ENCODE peak calls at places on chromosome 13, in nine cellular contexts. X is left ventricle myocardium superior; G is activated CD4-positive, alpha-beta T cell treated with anti-CD3 and anti-CD28 coated beads, Interleukin-2, amount 10 ng/mL, durations not matched to agents 7 days and 5 days; O is left cardiac atrium; B is AG04450; H is suprapubic skin; U is stimulated activated CD8-positive, alpha-beta memory T cell treated with anti-CD3 and anti-CD28 coated beads, Interleukin-4, amount 100 ng/mL, for 48 hours; T is H54; F is brain microvascular endothelial cell. Y is an unnamed sample.
A peak's percentile ranks its signal among the peaks of the same experiment; 100 is the strongest.

GRCh38 chr13:78978381-78978998 is 319.5 kb upstream of the OBI1 start:
- DNase-seq in O (no peak), U (peak; percentile 30), X (no peak), B (peak; percentile 29), H (no peak), F (peak; percentile 68), G (peak; percentile 61), T (peak; percentile 7), Y (no peak)

GRCh38 chr13:51158365-51158764 is 47.3 kb upstream of the C13orf42 start:
- DNase-seq in H (no peak), G (no peak), B (no peak), O (no peak), U (peak; percentile 29), X (no peak), T (no peak), F (no peak), Y (no peak)

GRCh38 chr13:40130871-40131636 is 475.6 kb downstream of the COG6 start:
- DNase-seq in T (peak; percentile 39), H (no peak), B (no peak), X (no peak), U (no peak), F (peak; percentile 88), G (no peak), O (no peak), Y (peak; percentile 39)

GRCh38 chr13:59677966-59678814 is 485.5 kb downstream of the DIAPH3 start:
- DNase-seq in T (no peak), B (peak; percentile 43), G (peak; percentile 38), F (peak; percentile 76), U (no peak), O (no peak), X (no peak), H (no peak), Y (no peak)

GRCh38 chr13:31346891-31347290 is 147.1 kb downstream of the B3GLCT start:
- DNase-seq in O (no peak), U (no peak), F (no peak), X (no peak), G (no peak), H (no peak), T (no peak), B (no peak), Y (no peak)

GRCh38 chr13:109715902-109716301 is 70.5 kb downstream of the IRS2 start:
- DNase-seq in X (no peak), F (peak; percentile 36), G (no peak), B (no peak), U (no peak), O (no peak), T (no peak), H (no peak), Y (no peak)

GRCh38 chr13:106357198-106357597 is 178.3 kb downstream of the EFNB2 start:
- DNase-seq in X (no peak), F (no peak), G (no peak), B (no peak), O (no peak), U (no peak), H (no peak), T (no peak), Y (no peak)

GRCh38 chr13:34155931-34156607 is 338.1 kb downstream of the RFC3 start:
- DNase-seq in O (no peak), T (no peak), U (no peak), B (no peak), F (peak; percentile 56), G (no peak), H (no peak), X (no peak), Y (peak; percentile 12)

GRCh38 chr13:44819245-44819644 is 170.0 kb downstream of the NUFIP1 start:
- DNase-seq in T (peak; percentile 27), O (no peak), G (no peak), U (no peak), X (no peak), F (peak; percentile 70), H (no peak), B (peak; percentile 61), Y (peak; percentile 14)

GRCh38 chr13:83048419-83048818 is 833.9 kb downstream of the SLITRK1 start:
- DNase-seq in U (no peak), F (no peak), T (no peak), B (no peak), O (no peak), G (no peak), H (no peak), X (no peak), Y (no peak)

GRCh38 chr13:27573265-27573664 is 47.1 kb downstream of the LNX2 start:
- DNase-seq in G (no peak), B (peak; percentile 15), T (peak; percentile 4), O (no peak), H (no peak), U (no peak), F (peak; percentile 65), X (no peak), Y (no peak)

GRCh38 chr13:41976491-41976890 is 15.6 kb upstream of the VWA8 start:
- DNase-seq in X (no peak), H (no peak), F (no peak), B (no peak), O (no peak), G (no peak), U (no peak), T (no peak), Y (no peak)

GRCh38 chr13:113653264-113654174 is 4.5 kb downstream of the ATP4B start:
- DNase-seq in O (no peak), F (no peak), X (no peak), H (peak; percentile 62), B (no peak), G (no peak), T (no peak), U (no peak), Y (peak; percentile 15)

GRCh38 chr13:113034451-113035208 is 65.6 kb downstream of the MCF2L start:
- DNase-seq in O (peak; percentile 58), T (peak; percentile 94), H (no peak), U (no peak), B (peak; percentile 15), G (no peak), X (peak; percentile 49), F (peak; percentile 24), Y (no peak)

GRCh38 chr13:73741111-73741510 is 393.1 kb downstream of the KLF12 start:
- DNase-seq in F (no peak), O (no peak), H (no peak), G (peak; percentile 12), B (no peak), X (no peak), U (no peak), T (no peak), Y (peak; percentile 14)

GRCh38 chr13:22422712-22423111 is 751.8 kb downstream of the FGF9 start:
- DNase-seq in G (no peak), T (no peak), B (no peak), U (no peak), O (no peak), H (no peak), F (no peak), X (no peak), Y (no peak)

GRCh38 chr13:73248711-73249580 is 190.1 kb downstream of the KLF5 start:
- DNase-seq in X (no peak), O (no peak), B (peak; percentile 26), G (no peak), U (no peak), F (no peak), H (no peak), T (no peak), Y (no peak)

GRCh38 chr13:100589178-100589725 is 663 bp upstream of the GGACT start:
- DNase-seq in B (no peak), U (no peak), H (no peak), F (no peak), X (no peak), O (no peak), G (peak; percentile 9), T (no peak), Y (no peak)

GRCh38 chr13:28854657-28855056 is 34.5 kb downstream of the MTUS2 start:
- DNase-seq in G (no peak), O (no peak), T (peak; percentile 2), F (no peak), U (no peak), B (no peak), H (no peak), X (no peak), Y (no peak)

GRCh38 chr13:51057001-51057400 is 54.1 kb downstream of the C13orf42 start:
- DNase-seq in X (no peak), U (no peak), F (no peak), B (no peak), O (no peak), G (no peak), T (no peak), H (no peak), Y (no peak)

GRCh38 chr13:52797176-52797575 is 51.3 kb downstream of the PCDH8 start:
- DNase-seq in F (no peak), O (no peak), X (no peak), G (no peak), T (no peak), U (no peak), H (no peak), B (no peak), Y (no peak)

GRCh38 chr13:20702945-20703784 is at the start of gene IL17D:
- DNase-seq in U (peak; percentile 60), O (no peak), H (no peak), X (peak; percentile 57), F (no peak), B (no peak), T (no peak), G (no peak), Y (peak; percentile 31)

GRCh38 chr13:32581177-32581786 is 5.0 kb upstream of the PDS5B start:
- DNase-seq in H (no peak), O (no peak), X (no peak), F (no peak), U (no peak), T (no peak), G (peak; percentile 24), B (no peak), Y (no peak)

GRCh38 chr13:41944635-41945401 is 16.1 kb downstream of the VWA8 start:
- DNase-seq in F (no peak), O (no peak), G (no peak), U (no peak), H (no peak), T (no peak), B (no peak), X (no peak), Y (no peak)

GRCh38 chr13:93624371-93624777 is 397.8 kb downstream of the GPC6 start:
- DNase-seq in B (no peak), G (no peak), O (no peak), T (no peak), H (no peak), X (no peak), U (no peak), F (peak; percentile 3), Y (no peak)

GRCh38 chr13:102317593-102317992 is 84.3 kb downstream of the FGF14 start:
- DNase-seq in T (no peak), G (no peak), X (peak; percentile 88), F (no peak), B (no peak), O (peak; percentile 92), H (peak; percentile 63), U (no peak), Y (no peak)